ENCODE peak calls at places on chromosomes 7 and 10, in six cellular contexts. One of them, this sample, is unnamed.

GRCh38 chr10:101834341-101834740 is 9.3 kb downstream of the KCNIP2 start:
- DNase-seq in fibroblast of mammary gland: no peak
- DNase-seq in GM12878: no peak
- DNase-seq in AG10803: no peak
- DNase-seq in AG04450: no peak
- DNase-seq in HCT116: no peak
- DNase-seq in this sample: no peak

GRCh38 chr10:72483452-72483851 is 128.7 kb upstream of the DNAJB12 start:
- DNase-seq in fibroblast of mammary gland: no peak
- DNase-seq in AG04450: no peak
- DNase-seq in GM12878: no peak
- DNase-seq in AG10803: peak
- DNase-seq in HCT116: no peak
- DNase-seq in this sample: peak

GRCh38 chr10:59315465-59315864 is 46.9 kb downstream of the FAM13C start:
- DNase-seq in fibroblast of mammary gland: no peak
- DNase-seq in AG04450: no peak
- DNase-seq in GM12878: no peak
- DNase-seq in AG10803: no peak
- DNase-seq in HCT116: no peak
- DNase-seq in this sample: no peak

GRCh38 chr7:12754179-12754578 is 66.7 kb downstream of the ARL4A start:
- DNase-seq in fibroblast of mammary gland: peak
- DNase-seq in AG10803: peak
- DNase-seq in AG04450: no peak
- DNase-seq in HCT116: no peak
- DNase-seq in GM12878: no peak
- DNase-seq in this sample: no peak

GRCh38 chr7:122070062-122070461 is 74.0 kb downstream of the AASS start:
- DNase-seq in HCT116: no peak
- DNase-seq in GM12878: no peak
- DNase-seq in AG04450: no peak
- DNase-seq in fibroblast of mammary gland: no peak
- DNase-seq in AG10803: no peak
- DNase-seq in this sample: no peak

GRCh38 chr7:44376429-44377133 is 51.2 kb upstream of the CAMK2B start:
- DNase-seq in GM12878: no peak
- DNase-seq in AG10803: no peak
- DNase-seq in HCT116: no peak
- DNase-seq in fibroblast of mammary gland: no peak
- DNase-seq in AG04450: no peak
- DNase-seq in this sample: no peak

GRCh38 chr10:24814568-24815313 is 91.1 kb upstream of the ARHGAP21 start:
- DNase-seq in fibroblast of mammary gland: peak
- DNase-seq in HCT116: peak
- DNase-seq in GM12878: no peak
- DNase-seq in AG04450: no peak
- DNase-seq in AG10803: peak
- DNase-seq in this sample: no peak

GRCh38 chr7:5429857-5430611 is 6.4 kb upstream of the TNRC18 start:
- DNase-seq in AG10803: peak
- DNase-seq in AG04450: no peak
- DNase-seq in HCT116: no peak
- DNase-seq in fibroblast of mammary gland: peak
- DNase-seq in GM12878: no peak
- DNase-seq in this sample: no peak

GRCh38 chr7:1926908-1927306 is 256.8 kb downstream of the ELFN1 start:
- DNase-seq in AG10803: no peak
- DNase-seq in GM12878: no peak
- DNase-seq in AG04450: no peak
- DNase-seq in fibroblast of mammary gland: no peak
- DNase-seq in HCT116: no peak
- DNase-seq in this sample: no peak

GRCh38 chr10:51224610-51225230 is 150.4 kb downstream of the PRKG1 start:
- DNase-seq in HCT116: no peak
- DNase-seq in fibroblast of mammary gland: peak
- DNase-seq in AG04450: peak
- DNase-seq in AG10803: peak
- DNase-seq in GM12878: no peak
- DNase-seq in this sample: no peak

GRCh38 chr10:96706331-96706853 is 13.9 kb downstream of the PIK3AP1 start:
- DNase-seq in AG10803: no peak
- DNase-seq in GM12878: no peak
- DNase-seq in AG04450: no peak
- DNase-seq in HCT116: no peak
- DNase-seq in fibroblast of mammary gland: no peak
- DNase-seq in this sample: no peak

GRCh38 chr10:119667562-119668328 is 16.6 kb downstream of the BAG3 start:
- DNase-seq in fibroblast of mammary gland: peak
- DNase-seq in HCT116: peak
- DNase-seq in AG04450: peak
- DNase-seq in GM12878: no peak
- DNase-seq in AG10803: peak
- DNase-seq in this sample: peak

GRCh38 chr7:124918662-124919061 is 11.0 kb downstream of the POT1 start:
- DNase-seq in AG04450: no peak
- DNase-seq in HCT116: no peak
- DNase-seq in GM12878: no peak
- DNase-seq in AG10803: no peak
- DNase-seq in fibroblast of mammary gland: no peak
- DNase-seq in this sample: no peak

GRCh38 chr10:58570307-58570723 is 57.6 kb downstream of the BICC1 start:
- DNase-seq in HCT116: no peak
- DNase-seq in GM12878: no peak
- DNase-seq in fibroblast of mammary gland: peak
- DNase-seq in AG10803: peak
- DNase-seq in AG04450: no peak
- DNase-seq in this sample: no peak

GRCh38 chr7:155382802-155383171 is 75.1 kb upstream of the EN2 start:
- DNase-seq in GM12878: no peak
- DNase-seq in fibroblast of mammary gland: no peak
- DNase-seq in AG04450: no peak
- DNase-seq in AG10803: no peak
- DNase-seq in HCT116: no peak
- DNase-seq in this sample: no peak

GRCh38 chr10:35765039-35765662 is 123.1 kb upstream of the FZD8 start:
- DNase-seq in HCT116: no peak
- DNase-seq in GM12878: no peak
- DNase-seq in AG10803: no peak
- DNase-seq in fibroblast of mammary gland: no peak
- DNase-seq in AG04450: no peak
- DNase-seq in this sample: no peak
- H3K4me3 ChIP-seq in HCT116: no peak
- H3K4me3 ChIP-seq in GM12878: no peak
- H3K4me3 ChIP-seq in AG10803: no peak
- H3K4me3 ChIP-seq in fibroblast of mammary gland: no peak
- H3K4me3 ChIP-seq in AG04450: no peak
- H3K4me3 ChIP-seq in this sample: no peak

GRCh38 chr10:5708356-5708755 is 23.7 kb downstream of the TASOR2 start:
- DNase-seq in AG04450: no peak
- DNase-seq in fibroblast of mammary gland: no peak
- DNase-seq in AG10803: no peak
- DNase-seq in GM12878: no peak
- DNase-seq in HCT116: no peak
- DNase-seq in this sample: no peak

GRCh38 chr10:5710854-5711253 is 26.2 kb downstream of the TASOR2 start:
- DNase-seq in fibroblast of mammary gland: no peak
- DNase-seq in AG04450: no peak
- DNase-seq in AG10803: no peak
- DNase-seq in HCT116: no peak
- DNase-seq in GM12878: no peak
- DNase-seq in this sample: no peak

GRCh38 chr10:5711637-5712036 is 27.0 kb downstream of the TASOR2 start:
- DNase-seq in AG04450: no peak
- DNase-seq in AG10803: no peak
- DNase-seq in GM12878: no peak
- DNase-seq in HCT116: no peak
- DNase-seq in fibroblast of mammary gland: no peak
- DNase-seq in this sample: no peak

DNA sequence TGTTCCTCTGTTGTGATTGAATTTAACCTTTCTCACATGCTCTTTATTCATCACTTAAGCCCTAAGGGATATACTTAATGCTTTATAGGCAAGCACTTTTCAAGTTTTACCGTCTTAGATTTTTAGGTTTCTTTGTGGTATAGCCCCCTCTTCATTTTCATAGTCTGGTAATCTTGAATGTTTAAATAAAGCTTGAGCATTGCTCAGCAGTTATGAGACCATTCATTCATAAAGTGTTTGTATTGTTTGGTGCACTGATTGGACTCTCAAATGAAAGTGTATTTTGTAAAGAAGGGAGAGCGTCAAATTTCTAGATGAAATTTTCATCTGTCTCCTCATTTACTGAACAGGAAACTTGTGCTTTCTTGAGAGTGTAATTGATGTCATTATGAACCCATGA is 25.2 kb downstream of the TASOR2 start:
- DNase-seq in HCT116: no peak
- DNase-seq in AG04450: no peak
- DNase-seq in fibroblast of mammary gland: no peak
- DNase-seq in AG10803: no peak
- DNase-seq in GM12878: no peak
- DNase-seq in this sample: no peak
- TF ChIP-seq CTCF in HCT116: no peak
- TF ChIP-seq CTCF in AG04450: no peak
- TF ChIP-seq CTCF in fibroblast of mammary gland: no peak
- TF ChIP-seq CTCF in AG10803: no peak
- TF ChIP-seq CTCF in GM12878: no peak
- TF ChIP-seq CTCF in this sample: no peak

DNA sequence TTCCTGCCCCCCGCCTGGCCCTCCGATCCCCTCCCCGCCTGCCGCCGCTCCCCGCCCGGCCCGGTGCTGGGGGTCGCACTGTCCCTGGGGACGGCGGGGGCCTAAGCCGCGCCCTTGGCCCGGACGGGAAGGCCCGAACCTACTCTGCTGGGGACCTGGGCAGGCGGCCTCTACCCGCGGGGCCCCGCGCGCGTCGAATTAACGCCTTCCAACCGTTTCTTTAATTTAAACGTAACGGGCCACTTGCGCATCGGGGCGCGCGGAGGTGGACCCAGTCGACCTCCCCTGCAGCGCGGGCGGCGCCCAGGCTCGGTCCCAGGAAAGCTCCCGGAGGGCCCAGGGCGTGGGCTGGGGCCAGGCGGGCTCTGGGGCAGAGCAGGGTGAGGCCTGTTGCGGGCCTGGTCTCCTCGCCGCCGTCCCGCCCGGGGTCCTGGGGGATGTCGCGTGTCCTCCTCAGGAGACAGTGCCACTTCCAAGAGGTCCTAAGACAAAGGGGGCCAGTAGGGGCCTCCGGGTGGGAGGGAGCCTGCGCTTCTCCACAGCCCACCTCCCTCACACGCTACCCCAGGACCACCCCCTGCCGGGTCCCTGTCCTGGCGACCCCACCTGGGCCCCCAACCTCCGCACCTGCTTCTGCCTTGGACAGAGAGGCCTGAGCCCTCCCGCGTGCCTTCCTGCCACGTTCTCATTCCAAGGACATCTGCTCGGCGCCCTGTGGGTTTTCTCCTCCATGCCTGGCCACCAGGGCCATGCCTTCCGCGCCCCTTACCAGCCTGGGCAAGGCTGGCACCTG is 658 bp upstream of the PTPRN2 start:
- DNase-seq in GM12878: no peak
- DNase-seq in HCT116: no peak
- DNase-seq in fibroblast of mammary gland: no peak
- DNase-seq in AG10803: no peak
- DNase-seq in AG04450: no peak
- DNase-seq in this sample: no peak
- H3K4me3 ChIP-seq in GM12878: no peak
- H3K4me3 ChIP-seq in HCT116: no peak
- H3K4me3 ChIP-seq in fibroblast of mammary gland: no peak
- H3K4me3 ChIP-seq in AG10803: peak
- H3K4me3 ChIP-seq in AG04450: peak
- H3K4me3 ChIP-seq in this sample: peak

DNA sequence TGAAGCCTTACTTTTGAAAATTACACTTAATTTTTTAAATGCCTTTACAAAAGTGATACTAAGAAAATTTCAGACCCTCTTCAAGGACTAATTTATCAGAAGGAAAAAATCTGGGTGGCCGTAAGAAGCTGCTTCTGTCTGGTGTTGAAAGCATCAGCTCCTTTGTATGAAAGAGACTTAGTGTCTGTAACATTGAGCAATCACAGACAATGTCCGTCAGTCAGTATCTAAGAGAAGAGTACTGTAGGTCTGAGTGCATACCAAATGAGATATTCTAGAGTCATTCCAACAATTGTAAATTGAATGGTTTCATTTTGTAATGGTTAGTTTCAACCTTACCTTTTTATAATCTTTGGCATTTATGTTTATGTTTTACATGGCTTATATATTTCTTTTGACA is 11.1 kb upstream of the MDFIC start:
- DNase-seq in fibroblast of mammary gland: peak
- DNase-seq in HCT116: no peak
- DNase-seq in GM12878: no peak
- DNase-seq in AG10803: peak
- DNase-seq in AG04450: no peak
- DNase-seq in this sample: no peak
- TF ChIP-seq CTCF in fibroblast of mammary gland: no peak
- TF ChIP-seq CTCF in HCT116: no peak
- TF ChIP-seq CTCF in GM12878: no peak
- TF ChIP-seq CTCF in AG10803: no peak
- TF ChIP-seq CTCF in AG04450: no peak
- TF ChIP-seq CTCF in this sample: no peak

This sample was measured in astrocyte of the cerebellum.